ENCODE peak calls at places on chromosomes 16 and 17, in ten cellular contexts. One of them, this sample, is unnamed.

GRCh38 chr17:81509687-81510523 is 2.7 kb downstream of the ACTG1 start:
- DNase-seq in GM23338: no peak
- DNase-seq in cardiac muscle cell: peak; percentile 43
- DNase-seq in A673: no peak
- DNase-seq in endodermal cell: peak; percentile 55
- DNase-seq in OCI-LY7: peak; percentile 29
- DNase-seq in MM.1S: peak; percentile 19
- DNase-seq in left lung: peak; percentile 43
- DNase-seq in brain microvascular endothelial cell: no peak
- DNase-seq in heart left ventricle: no peak
- DNase-seq in this sample: no peak

GRCh38 chr16:67708368-67708771 is 10.7 kb downstream of the GFOD2 start:
- DNase-seq in GM23338: no peak
- DNase-seq in cardiac muscle cell: no peak
- DNase-seq in A673: no peak
- DNase-seq in endodermal cell: no peak
- DNase-seq in OCI-LY7: no peak
- DNase-seq in MM.1S: no peak
- DNase-seq in left lung: no peak
- DNase-seq in brain microvascular endothelial cell: no peak
- DNase-seq in heart left ventricle: no peak
- DNase-seq in this sample: no peak

GRCh38 chr17:78375401-78376079 is 2.9 kb upstream of the PGS1 start:
- DNase-seq in GM23338: no peak
- DNase-seq in cardiac muscle cell: peak; percentile 96
- DNase-seq in A673: no peak
- DNase-seq in endodermal cell: peak; percentile 59
- DNase-seq in OCI-LY7: no peak
- DNase-seq in MM.1S: no peak
- DNase-seq in left lung: peak; percentile 88
- DNase-seq in brain microvascular endothelial cell: peak; percentile 86
- DNase-seq in heart left ventricle: no peak
- DNase-seq in this sample: no peak

GRCh38 chr16:88747588-88748301 is 37.3 kb downstream of the PIEZO1 start:
- DNase-seq in GM23338: peak; percentile 83
- DNase-seq in cardiac muscle cell: peak; percentile 16
- DNase-seq in A673: peak; percentile 41
- DNase-seq in endodermal cell: peak; percentile 90
- DNase-seq in OCI-LY7: peak; percentile 66
- DNase-seq in MM.1S: peak; percentile 27
- DNase-seq in left lung: no peak
- DNase-seq in brain microvascular endothelial cell: no peak
- DNase-seq in heart left ventricle: no peak
- DNase-seq in this sample: no peak

GRCh38 chr16:4646773-4647660 is 22.4 kb downstream of the MGRN1 start:
- DNase-seq in GM23338: no peak
- DNase-seq in cardiac muscle cell: no peak
- DNase-seq in A673: no peak
- DNase-seq in endodermal cell: no peak
- DNase-seq in OCI-LY7: no peak
- DNase-seq in MM.1S: no peak
- DNase-seq in left lung: no peak
- DNase-seq in brain microvascular endothelial cell: no peak
- DNase-seq in heart left ventricle: no peak
- DNase-seq in this sample: no peak

GRCh38 chr17:48754500-48755261 is 26.1 kb upstream of the HOXB13 start:
- DNase-seq in GM23338: peak; percentile 83
- DNase-seq in cardiac muscle cell: no peak
- DNase-seq in A673: peak; percentile 40
- DNase-seq in endodermal cell: peak; percentile 90
- DNase-seq in OCI-LY7: no peak
- DNase-seq in MM.1S: no peak
- DNase-seq in left lung: no peak
- DNase-seq in brain microvascular endothelial cell: no peak
- DNase-seq in heart left ventricle: no peak
- DNase-seq in this sample: no peak

GRCh38 chr16:1713933-1714332 is 7.9 kb downstream of the MAPK8IP3 start:
- DNase-seq in GM23338: peak; percentile 63
- DNase-seq in cardiac muscle cell: no peak
- DNase-seq in A673: no peak
- DNase-seq in endodermal cell: peak; percentile 73
- DNase-seq in OCI-LY7: peak; percentile 65
- DNase-seq in MM.1S: no peak
- DNase-seq in left lung: peak; percentile 39
- DNase-seq in brain microvascular endothelial cell: no peak
- DNase-seq in heart left ventricle: no peak
- DNase-seq in this sample: no peak

GRCh38 chr16:785563-786535 is 2.3 kb downstream of the RPUSD1 start:
- DNase-seq in GM23338: peak; percentile 93
- DNase-seq in cardiac muscle cell: peak; percentile 64
- DNase-seq in A673: peak; percentile 53
- DNase-seq in endodermal cell: peak; percentile 96
- DNase-seq in OCI-LY7: peak; percentile 75
- DNase-seq in MM.1S: peak; percentile 53
- DNase-seq in left lung: peak; percentile 95
- DNase-seq in brain microvascular endothelial cell: peak; percentile 27
- DNase-seq in heart left ventricle: peak; percentile 54
- DNase-seq in this sample: no peak

GRCh38 chr16:28218109-28218508 is 6.3 kb upstream of the XPO6 start:
- DNase-seq in GM23338: peak; percentile 78
- DNase-seq in cardiac muscle cell: peak; percentile 76
- DNase-seq in A673: peak; percentile 80
- DNase-seq in endodermal cell: peak; percentile 76
- DNase-seq in OCI-LY7: peak; percentile 60
- DNase-seq in MM.1S: peak; percentile 40
- DNase-seq in left lung: no peak
- DNase-seq in brain microvascular endothelial cell: peak; percentile 51
- DNase-seq in heart left ventricle: no peak
- DNase-seq in this sample: no peak

DNA sequence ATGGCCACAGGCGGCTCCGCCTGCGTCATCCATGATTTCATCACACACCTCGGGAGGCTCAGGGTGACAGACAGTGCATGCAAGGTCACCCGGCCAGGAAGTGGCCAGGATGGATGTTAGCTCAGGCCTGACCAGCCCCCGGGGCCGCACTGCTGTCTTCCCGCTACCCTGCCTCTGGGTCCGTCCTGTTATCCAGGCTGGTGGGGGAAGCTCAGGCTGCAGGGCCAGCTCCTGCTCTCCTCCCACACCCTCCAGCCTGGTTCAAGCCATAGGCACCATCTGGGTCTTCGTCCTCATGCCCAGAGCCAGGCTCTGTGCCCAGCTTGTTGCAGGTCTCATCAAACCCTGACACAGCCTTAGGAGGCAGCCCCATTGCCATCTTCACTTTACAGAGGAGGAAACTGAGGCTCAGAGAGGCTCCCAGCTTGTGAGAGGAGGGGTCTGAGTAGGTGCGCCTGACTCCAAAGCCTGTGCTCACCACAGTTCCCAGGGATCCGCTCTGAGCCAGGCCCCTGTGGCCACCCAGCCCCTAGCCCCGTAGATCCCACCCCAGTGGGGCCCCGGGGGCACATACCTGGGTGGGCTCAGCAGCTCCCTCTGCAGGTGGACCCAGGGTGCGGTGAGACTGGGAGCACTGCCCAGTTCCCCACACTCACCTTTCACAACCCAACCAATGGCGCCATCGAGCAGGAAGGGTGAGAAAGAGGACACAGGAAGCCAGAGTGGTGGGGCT is 414 bp upstream of the ADGRG3 start:
- DNase-seq in GM23338: peak; percentile 63
- DNase-seq in cardiac muscle cell: peak; percentile 68
- DNase-seq in A673: no peak
- DNase-seq in endodermal cell: peak; percentile 74
- DNase-seq in OCI-LY7: no peak
- DNase-seq in MM.1S: no peak
- DNase-seq in left lung: peak; percentile 93
- DNase-seq in brain microvascular endothelial cell: peak; percentile 13
- DNase-seq in heart left ventricle: peak; percentile 54
- DNase-seq in this sample: no peak
- TF ChIP-seq CTCF in GM23338: peak; percentile 63
- TF ChIP-seq CTCF in cardiac muscle cell: peak; percentile 16
- TF ChIP-seq CTCF in A673: peak; percentile 49
- TF ChIP-seq CTCF in endodermal cell: peak; percentile 68
- TF ChIP-seq CTCF in OCI-LY7: peak; percentile 41
- TF ChIP-seq CTCF in MM.1S: peak; percentile 37
- TF ChIP-seq CTCF in left lung: no peak
- TF ChIP-seq CTCF in brain microvascular endothelial cell: peak; percentile 41
- TF ChIP-seq CTCF in heart left ventricle: no peak
- TF ChIP-seq CTCF in this sample: peak; percentile 44

GRCh38 chr17:47304191-47304590 is 19.6 kb upstream of the EFCAB13 start:
- DNase-seq in GM23338: no peak
- DNase-seq in cardiac muscle cell: no peak
- DNase-seq in A673: no peak
- DNase-seq in endodermal cell: peak; percentile 50
- DNase-seq in OCI-LY7: no peak
- DNase-seq in MM.1S: no peak
- DNase-seq in left lung: no peak
- DNase-seq in brain microvascular endothelial cell: no peak
- DNase-seq in heart left ventricle: no peak
- DNase-seq in this sample: no peak

GRCh38 chr17:47301831-47302230 is 21.9 kb upstream of the EFCAB13 start:
- DNase-seq in GM23338: no peak
- DNase-seq in cardiac muscle cell: no peak
- DNase-seq in A673: no peak
- DNase-seq in endodermal cell: no peak
- DNase-seq in OCI-LY7: no peak
- DNase-seq in MM.1S: no peak
- DNase-seq in left lung: no peak
- DNase-seq in brain microvascular endothelial cell: no peak
- DNase-seq in heart left ventricle: no peak
- DNase-seq in this sample: no peak

GRCh38 chr17:47301161-47301560 is 22.6 kb upstream of the EFCAB13 start:
- DNase-seq in GM23338: no peak
- DNase-seq in cardiac muscle cell: no peak
- DNase-seq in A673: no peak
- DNase-seq in endodermal cell: no peak
- DNase-seq in OCI-LY7: no peak
- DNase-seq in MM.1S: no peak
- DNase-seq in left lung: no peak
- DNase-seq in brain microvascular endothelial cell: no peak
- DNase-seq in heart left ventricle: no peak
- DNase-seq in this sample: no peak

GRCh38 chr17:47300718-47301117 is 23.0 kb upstream of the EFCAB13 start:
- DNase-seq in GM23338: no peak
- DNase-seq in cardiac muscle cell: no peak
- DNase-seq in A673: no peak
- DNase-seq in endodermal cell: no peak
- DNase-seq in OCI-LY7: no peak
- DNase-seq in MM.1S: no peak
- DNase-seq in left lung: no peak
- DNase-seq in brain microvascular endothelial cell: no peak
- DNase-seq in heart left ventricle: no peak
- DNase-seq in this sample: no peak

DNA sequence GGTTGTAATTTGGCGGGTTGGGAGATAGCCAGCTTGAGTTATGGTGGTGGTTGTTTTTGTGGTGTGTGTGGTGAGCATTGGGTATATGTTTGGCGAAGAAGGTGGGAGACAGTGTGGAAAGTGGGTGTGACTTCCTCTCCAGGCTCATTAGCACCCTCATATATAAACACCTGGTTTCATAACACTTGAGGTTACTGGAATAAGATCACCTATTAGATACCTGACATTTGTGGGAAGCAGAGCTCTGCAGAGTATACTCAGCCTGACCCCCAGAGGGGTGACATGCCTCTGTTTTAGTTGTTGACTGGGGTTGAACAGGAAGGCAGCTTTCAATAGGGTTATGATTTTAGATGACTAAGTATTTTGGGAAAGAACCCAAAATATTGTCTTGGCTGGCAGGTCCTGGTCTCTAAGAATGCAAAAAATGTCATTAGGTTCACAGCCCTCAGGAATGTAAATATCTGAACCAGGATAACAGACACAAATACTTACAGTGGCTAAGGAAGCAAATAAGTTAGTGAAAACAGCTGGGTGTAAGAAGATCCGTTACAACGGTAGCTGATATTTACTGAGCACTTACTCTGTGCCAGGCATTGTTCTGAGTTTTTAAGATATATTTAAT is 18.3 kb upstream of the EFCAB13 start:
- DNase-seq in GM23338: no peak
- DNase-seq in cardiac muscle cell: peak; percentile 95
- DNase-seq in A673: peak; percentile 17
- DNase-seq in endodermal cell: peak; percentile 59
- DNase-seq in OCI-LY7: no peak
- DNase-seq in MM.1S: no peak
- DNase-seq in left lung: no peak
- DNase-seq in brain microvascular endothelial cell: peak; percentile 80
- DNase-seq in heart left ventricle: no peak
- DNase-seq in this sample: peak; percentile 90
- H3K36me3 ChIP-seq in GM23338: no peaks in the 10 kb centered on the region
- H3K36me3 ChIP-seq in cardiac muscle cell: peaks cover 65% of the 10 kb centered on the region
- H3K36me3 ChIP-seq in A673: no peaks in the 10 kb centered on the region
- H3K36me3 ChIP-seq in endodermal cell: no peaks in the 10 kb centered on the region
- H3K36me3 ChIP-seq in OCI-LY7: no peaks in the 10 kb centered on the region
- H3K36me3 ChIP-seq in MM.1S: no peaks in the 10 kb centered on the region
- H3K36me3 ChIP-seq in left lung: peaks cover 9% of the 10 kb centered on the region
- H3K36me3 ChIP-seq in brain microvascular endothelial cell: peaks cover 13% of the 10 kb centered on the region
- H3K36me3 ChIP-seq in heart left ventricle: no peaks in the 10 kb centered on the region
- H3K36me3 ChIP-seq in this sample: peaks cover 5% of the 10 kb centered on the region

DNA sequence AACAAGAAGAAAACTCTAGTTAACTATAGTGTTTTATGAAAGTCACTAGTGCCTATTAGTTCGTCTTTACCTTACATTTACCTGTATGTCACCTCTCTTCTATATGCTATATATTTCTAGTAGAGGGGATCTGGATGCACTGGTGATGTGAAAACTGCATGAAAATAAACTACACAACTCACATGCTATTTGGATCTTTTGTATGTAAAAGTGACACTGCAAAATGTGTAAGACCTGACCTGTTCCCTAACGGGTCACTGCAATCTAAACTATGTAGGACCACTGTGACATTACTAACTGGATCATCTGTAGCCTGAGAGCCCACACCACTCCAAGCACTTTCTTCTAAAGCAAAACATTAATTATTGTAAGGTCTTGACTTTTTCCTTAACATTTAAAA is 1.7 kb downstream of the BLMH start:
- DNase-seq in GM23338: no peak
- DNase-seq in cardiac muscle cell: no peak
- DNase-seq in A673: no peak
- DNase-seq in endodermal cell: no peak
- DNase-seq in OCI-LY7: no peak
- DNase-seq in MM.1S: no peak
- DNase-seq in left lung: no peak
- DNase-seq in brain microvascular endothelial cell: no peak
- DNase-seq in heart left ventricle: no peak
- DNase-seq in this sample: no peak
- H3K4me3 ChIP-seq in GM23338: no peak overlapping the region
- H3K4me3 ChIP-seq in cardiac muscle cell: no peak overlapping the region
- H3K4me3 ChIP-seq in A673: peak overlapping the region; percentile 85
- H3K4me3 ChIP-seq in endodermal cell: peak overlapping the region; percentile 91
- H3K4me3 ChIP-seq in OCI-LY7: peak overlapping the region; percentile 83
- H3K4me3 ChIP-seq in MM.1S: no peak overlapping the region
- H3K4me3 ChIP-seq in left lung: no peak overlapping the region
- H3K4me3 ChIP-seq in brain microvascular endothelial cell: no peak overlapping the region
- H3K4me3 ChIP-seq in heart left ventricle: no peak overlapping the region
- H3K4me3 ChIP-seq in this sample: no peak overlapping the region

DNA sequence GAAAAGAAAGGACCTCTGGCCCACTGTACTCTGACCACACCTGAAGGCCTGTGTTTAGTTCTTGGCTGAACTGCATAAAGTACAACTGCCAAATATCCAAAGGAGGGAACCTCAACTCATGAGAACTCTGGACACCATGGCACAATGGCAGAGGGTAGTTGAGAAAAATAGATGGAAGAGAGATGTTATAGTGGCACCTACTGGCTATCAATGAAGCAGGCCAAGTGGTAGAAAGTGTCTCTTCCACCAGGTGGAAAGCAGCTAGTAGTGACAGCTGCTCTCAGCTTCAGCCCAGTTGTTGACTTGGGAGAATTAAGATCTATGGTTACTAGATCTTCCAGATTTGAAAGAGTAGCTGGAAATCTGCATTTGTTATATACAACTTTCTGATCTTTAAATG is 3.2 kb downstream of the MED31 start:
- DNase-seq in GM23338: peak; percentile 44
- DNase-seq in cardiac muscle cell: no peak
- DNase-seq in A673: peak; percentile 27
- DNase-seq in endodermal cell: no peak
- DNase-seq in OCI-LY7: peak; percentile 59
- DNase-seq in MM.1S: peak; percentile 19
- DNase-seq in left lung: no peak
- DNase-seq in brain microvascular endothelial cell: no peak
- DNase-seq in heart left ventricle: no peak
- DNase-seq in this sample: no peak
- TF ChIP-seq CTCF in GM23338: peak; percentile 42
- TF ChIP-seq CTCF in cardiac muscle cell: peak; percentile 9
- TF ChIP-seq CTCF in A673: peak; percentile 27
- TF ChIP-seq CTCF in endodermal cell: peak; percentile 66
- TF ChIP-seq CTCF in OCI-LY7: peak; percentile 82
- TF ChIP-seq CTCF in MM.1S: peak; percentile 46
- TF ChIP-seq CTCF in left lung: no peak
- TF ChIP-seq CTCF in brain microvascular endothelial cell: peak; percentile 53
- TF ChIP-seq CTCF in heart left ventricle: no peak
- TF ChIP-seq CTCF in this sample: peak; percentile 39

This sample was measured in kidney epithelial cell.